ENCODE peak calls at places on chromosome 11, in four cellular contexts. Z is cardiac muscle cell, R is astrocyte of the spinal cord, K is AG10803. E is an unnamed sample.

GRCh38 chr11:35304393-35304790 is 115.0 kb downstream of the SLC1A2 start:
- DNase-seq in Z (peak; percentile 57), R (peak; percentile 74), K (peak; percentile 73), E (no peak)

GRCh38 chr11:18749681-18750319 is 23.8 kb upstream of the IGSF22 start:
- DNase-seq in Z (peak; percentile 70), R (peak; percentile 65), K (peak; percentile 67), E (no peak)

GRCh38 chr11:60493454-60493853 is 876 bp downstream of the MS4A12 start:
- DNase-seq in Z (no peak), R (no peak), K (no peak), E (no peak)

GRCh38 chr11:111429066-111429506 is 50.0 kb upstream of the POU2AF1 start:
- DNase-seq in Z (peak; percentile 81), R (peak; percentile 36), K (peak; percentile 65), E (no peak)

GRCh38 chr11:108959874-108960273 is 295.0 kb downstream of the DDX10 start:
- DNase-seq in Z (no peak), R (no peak), K (no peak), E (no peak)

GRCh38 chr11:32487270-32487669 is 51.9 kb upstream of the WT1 start:
- DNase-seq in Z (peak; percentile 29), R (no peak), K (no peak), E (no peak)

GRCh38 chr11:118998822-118999221 is 884 bp downstream of the CENATAC start:
- DNase-seq in Z (peak; percentile 65), R (peak; percentile 76), K (peak; percentile 63), E (no peak)

GRCh38 chr11:43397251-43397650 is 38.5 kb downstream of the TTC17 start:
- DNase-seq in Z (no peak), R (no peak), K (no peak), E (no peak)

GRCh38 chr11:75202195-75202594 is 38.4 kb upstream of the TPBGL start:
- DNase-seq in Z (no peak), R (no peak), K (no peak), E (no peak)

GRCh38 chr11:29914203-29914930 is 102.5 kb downstream of the KCNA4 start:
- DNase-seq in Z (peak; percentile 9), R (no peak), K (peak; percentile 1), E (no peak)

GRCh38 chr11:76185931-76186401 is 20.3 kb downstream of the WNT11 start:
- DNase-seq in Z (peak; percentile 74), R (peak; percentile 3), K (peak; percentile 31), E (no peak)

GRCh38 chr11:62680825-62681240 is 2.0 kb upstream of the UBXN1 start:
- DNase-seq in Z (peak; percentile 90), R (peak; percentile 75), K (peak; percentile 88), E (no peak)

GRCh38 chr11:2752204-2752772 is 52.5 kb upstream of the KCNQ1OT1 start:
- DNase-seq in Z (peak; percentile 51), R (peak; percentile 41), K (peak; percentile 17), E (no peak)

GRCh38 chr11:62432695-62433094 is 13.9 kb downstream of the SCGB1A1 start:
- DNase-seq in Z (no peak), R (no peak), K (no peak), E (no peak)

GRCh38 chr11:110755961-110756360 is 43.7 kb upstream of the ARHGAP20 start:
- DNase-seq in Z (no peak), R (no peak), K (no peak), E (no peak)

GRCh38 chr11:32056445-32056844 is 34.4 kb upstream of the RCN1 start:
- DNase-seq in Z (peak; percentile 92), R (peak; percentile 50), K (peak; percentile 97), E (peak; percentile 44)

GRCh38 chr11:11798586-11799438 is 43.0 kb upstream of the USP47 start:
- DNase-seq in Z (peak; percentile 79), R (peak; percentile 77), K (peak; percentile 71), E (no peak)

GRCh38 chr11:105282658-105283057 is 143.1 kb upstream of the CARD18 start:
- DNase-seq in Z (peak; percentile 25), R (no peak), K (no peak), E (no peak)

GRCh38 chr11:102010776-102011500 is 36.3 kb upstream of the CFAP300 start:
- DNase-seq in Z (peak; percentile 83), R (peak; percentile 82), K (peak; percentile 91), E (peak; percentile 36)

GRCh38 chr11:6404341-6405038 is 14.2 kb downstream of the SMPD1 start:
- DNase-seq in Z (no peak), R (no peak), K (peak; percentile 61), E (peak; percentile 17)

GRCh38 chr11:45146072-45147016 is at the start of gene PRDM11:
- DNase-seq in Z (peak; percentile 85), R (peak; percentile 78), K (peak; percentile 82), E (no peak)

GRCh38 chr11:12771875-12772274 is 97.7 kb downstream of the TEAD1 start:
- DNase-seq in Z (no peak), R (no peak), K (peak; percentile 54), E (no peak)

GRCh38 chr11:2564588-2565440 is 120.0 kb downstream of the KCNQ1 start:
- DNase-seq in Z (no peak), R (no peak), K (no peak), E (no peak)

GRCh38 chr11:100663583-100663982 is 23.5 kb upstream of the ARHGAP42 start:
- DNase-seq in Z (no peak), R (no peak), K (no peak), E (no peak)

GRCh38 chr11:17985517-17985916 is 27.3 kb downstream of the SERGEF start:
- DNase-seq in Z (peak; percentile 41), R (peak; percentile 59), K (no peak), E (no peak)

GRCh38 chr11:117189191-117189940 is 9.8 kb upstream of the TAGLN start:
- DNase-seq in Z (no peak), R (no peak), K (no peak), E (no peak)

GRCh38 chr11:2690261-2690575 is 9.6 kb downstream of the KCNQ1OT1 start:
- DNase-seq in Z (no peak), R (no peak), K (no peak), E (no peak)

GRCh38 chr11:134947556-134947955 is 535.5 kb upstream of the B3GAT1 start:
- DNase-seq in Z (no peak), R (no peak), K (no peak), E (no peak)
- TF ChIP-seq CTCF in Z (no peak), R (no peak), K (no peak), E (no peak)

GRCh38 chr11:47239889-47240288 is 8.7 kb downstream of the ACP2 start:
- DNase-seq in Z (no peak), R (no peak), K (no peak), E (no peak)

GRCh38 chr11:47241740-47242400 is 6.7 kb downstream of the ACP2 start:
- DNase-seq in Z (no peak), R (no peak), K (peak; percentile 62), E (no peak)

GRCh38 chr11:47244664-47245350 is 3.8 kb downstream of the ACP2 start:
- DNase-seq in Z (no peak), R (no peak), K (no peak), E (no peak)

GRCh38 chr11:47243454-47243853 is 5.2 kb downstream of the ACP2 start:
- DNase-seq in Z (no peak), R (no peak), K (no peak), E (no peak)

DNA sequence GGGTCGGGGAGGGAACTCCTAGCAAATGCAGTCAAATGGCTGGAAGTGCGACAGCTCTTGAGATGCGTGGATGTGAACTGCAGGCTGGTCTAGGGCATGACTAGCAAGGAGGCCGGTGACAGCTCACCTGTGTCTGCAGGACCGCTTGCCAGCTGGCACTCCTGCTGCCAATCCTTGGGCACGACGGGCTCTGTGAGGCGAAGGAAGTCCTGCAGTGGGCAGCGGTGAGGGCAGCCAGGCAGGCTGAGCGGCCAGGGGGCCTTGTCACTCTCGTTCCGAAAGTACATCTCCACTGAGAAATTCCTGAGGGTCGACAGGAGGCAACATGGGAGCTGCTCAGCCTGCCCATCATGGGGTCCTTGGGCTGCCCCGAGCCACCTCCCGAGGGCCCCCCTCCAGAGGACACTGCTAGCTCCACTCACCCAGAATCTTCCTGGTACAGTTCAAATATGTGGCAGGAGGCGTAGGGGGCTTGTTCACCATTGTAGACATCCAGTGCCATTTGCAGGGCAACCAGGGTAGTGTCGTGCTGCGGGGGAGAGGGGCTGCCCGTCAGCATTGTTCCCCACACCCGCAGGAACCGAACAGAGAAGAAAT is 5.9 kb downstream of the ACP2 start:
- DNase-seq in Z (no peak), R (no peak), K (no peak), E (no peak)
- H3K4me3 ChIP-seq in Z (no peak overlapping the region), R (no peak overlapping the region), K (no peak overlapping the region), E (no peak overlapping the region)

GRCh38 chr11:4589024-4589423 is 4.8 kb upstream of the OR52I1 start:
- DNase-seq in Z (no peak), R (no peak), K (no peak), E (no peak)
- TF ChIP-seq CTCF in Z (no peak), R (no peak), K (no peak), E (no peak)

GRCh38 chr11:85685131-85685819 is 720 bp downstream of the CCDC89 start:
- DNase-seq in Z (peak; percentile 69), R (no peak), K (peak; percentile 46), E (no peak)
- H3K4me3 ChIP-seq in Z (no peak overlapping the region), R (peak overlapping the region; percentile 31), K (peak overlapping the region; percentile 67), E (peak overlapping the region; percentile 40)

GRCh38 chr11:46277313-46277622 is 194 bp upstream of the CREB3L1 start:
- DNase-seq in Z (peak; percentile 71), R (peak; percentile 77), K (no peak), E (no peak)

GRCh38 chr11:46275964-46276641 is 1.4 kb upstream of the CREB3L1 start:
- DNase-seq in Z (no peak), R (no peak), K (no peak), E (no peak)

GRCh38 chr11:46279393-46280099 is 2.1 kb downstream of the CREB3L1 start:
- DNase-seq in Z (peak; percentile 85), R (peak; percentile 79), K (peak; percentile 76), E (no peak)

GRCh38 chr11:46277623-46278386 is at the start of gene CREB3L1:
- DNase-seq in Z (peak; percentile 37), R (peak; percentile 33), K (peak; percentile 67), E (no peak)

DNA sequence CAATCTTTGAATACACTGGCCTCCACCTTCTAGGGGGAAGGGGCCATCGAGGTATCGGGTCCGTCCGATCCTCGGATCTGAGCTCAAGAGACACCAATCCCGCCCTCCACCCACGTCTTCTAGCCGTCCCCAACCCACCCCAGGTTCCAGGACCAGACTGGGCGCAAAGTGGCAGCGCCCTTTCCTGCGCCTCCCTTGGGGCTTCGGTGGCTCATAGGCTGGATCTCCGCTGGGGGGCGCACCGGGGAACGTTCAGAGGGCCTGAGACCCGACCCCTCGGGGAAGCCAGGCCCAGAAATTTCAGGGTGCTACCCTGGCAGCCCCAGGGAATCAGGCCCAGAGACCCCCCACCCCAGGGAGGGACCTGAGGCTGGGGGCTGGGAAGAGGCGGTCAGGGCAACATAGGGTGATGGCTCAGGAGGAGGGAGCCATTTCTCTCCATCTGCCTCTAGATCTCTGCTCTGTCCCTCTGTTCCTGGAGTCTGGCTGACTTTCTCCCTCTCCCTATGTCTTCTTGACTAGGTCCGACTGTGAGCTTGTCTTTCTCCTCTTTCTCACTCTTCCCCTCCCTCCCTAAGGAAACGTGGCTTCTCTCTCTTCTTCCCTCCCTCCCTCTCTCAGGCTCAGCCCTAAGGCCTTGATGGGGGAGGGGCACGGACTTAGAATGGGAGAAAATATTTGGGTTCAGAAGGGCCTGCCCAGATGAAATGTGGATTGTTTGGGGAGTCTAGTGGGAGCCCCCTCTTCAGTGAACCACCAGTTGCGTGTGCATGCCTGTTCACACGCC is 1.1 kb downstream of the CREB3L1 start:
- DNase-seq in Z (peak; percentile 67), R (peak; percentile 64), K (peak; percentile 60), E (no peak)
- TF ChIP-seq CTCF in Z (peak; percentile 80), R (peak; percentile 84), K (peak; percentile 66), E (peak; percentile 90)

GRCh38 chr11:122103366-122103765 is 12.6 kb downstream of the BLID start:
- DNase-seq in Z (no peak), R (peak; percentile 63), K (peak; percentile 57), E (no peak)
- H3K4me3 ChIP-seq in Z (no peak overlapping the region), R (no peak overlapping the region), K (no peak overlapping the region), E (no peak overlapping the region)